ENCODE peak calls at places on chromosomes 13 and 19, in nine cellular contexts. One of them, this sample, is unnamed.

GRCh38 chr13:82803341-82803740 is 1078.9 kb downstream of the SLITRK1 start:
- DNase-seq in NCI-H2081: no peak
- DNase-seq in foreskin melanocyte: no peak
- DNase-seq in stimulated activated naive CD8-positive, alpha-beta T cell treated with anti-CD3 and anti-CD28 coated beads, Interleukin-15, Interleukin-2, amounts not matched to agents 100 U/mL and 50 U/mL, for 24 hours: no peak
- DNase-seq in globus pallidus: no peak
- DNase-seq in fibroblast of villous mesenchyme: no peak
- DNase-seq in AG09319: no peak
- DNase-seq in posterior vena cava: no peak
- DNase-seq in activated naive CD8-positive, alpha-beta T cell treated with anti-CD3 and anti-CD28 coated beads for 36 hours: no peak
- DNase-seq in this sample: no peak

GRCh38 chr13:40087021-40088002 is 431.9 kb downstream of the COG6 start:
- DNase-seq in AG09319: no peak
- DNase-seq in stimulated activated naive CD8-positive, alpha-beta T cell treated with anti-CD3 and anti-CD28 coated beads, Interleukin-15, Interleukin-2, amounts not matched to agents 100 U/mL and 50 U/mL, for 24 hours: no peak
- DNase-seq in activated naive CD8-positive, alpha-beta T cell treated with anti-CD3 and anti-CD28 coated beads for 36 hours: no peak
- DNase-seq in foreskin melanocyte: no peak
- DNase-seq in NCI-H2081: no peak
- DNase-seq in fibroblast of villous mesenchyme: no peak
- DNase-seq in globus pallidus: no peak
- DNase-seq in posterior vena cava: no peak
- DNase-seq in this sample: no peak

GRCh38 chr13:40485611-40486517 is 180.6 kb downstream of the FOXO1 start:
- DNase-seq in globus pallidus: no peak
- DNase-seq in foreskin melanocyte: no peak
- DNase-seq in posterior vena cava: no peak
- DNase-seq in fibroblast of villous mesenchyme: no peak
- DNase-seq in activated naive CD8-positive, alpha-beta T cell treated with anti-CD3 and anti-CD28 coated beads for 36 hours: peak; percentile 76
- DNase-seq in stimulated activated naive CD8-positive, alpha-beta T cell treated with anti-CD3 and anti-CD28 coated beads, Interleukin-15, Interleukin-2, amounts not matched to agents 100 U/mL and 50 U/mL, for 24 hours: peak; percentile 52
- DNase-seq in AG09319: no peak
- DNase-seq in NCI-H2081: peak; percentile 6
- DNase-seq in this sample: no peak

GRCh38 chr13:73273737-73274136 is 214.9 kb downstream of the KLF5 start:
- DNase-seq in globus pallidus: no peak
- DNase-seq in activated naive CD8-positive, alpha-beta T cell treated with anti-CD3 and anti-CD28 coated beads for 36 hours: no peak
- DNase-seq in NCI-H2081: no peak
- DNase-seq in foreskin melanocyte: peak; percentile 7
- DNase-seq in posterior vena cava: no peak
- DNase-seq in AG09319: no peak
- DNase-seq in stimulated activated naive CD8-positive, alpha-beta T cell treated with anti-CD3 and anti-CD28 coated beads, Interleukin-15, Interleukin-2, amounts not matched to agents 100 U/mL and 50 U/mL, for 24 hours: no peak
- DNase-seq in fibroblast of villous mesenchyme: peak; percentile 59
- DNase-seq in this sample: no peak

GRCh38 chr13:24629320-24629719 is 50.9 kb upstream of the ATP12A start:
- DNase-seq in NCI-H2081: no peak
- DNase-seq in foreskin melanocyte: no peak
- DNase-seq in activated naive CD8-positive, alpha-beta T cell treated with anti-CD3 and anti-CD28 coated beads for 36 hours: no peak
- DNase-seq in stimulated activated naive CD8-positive, alpha-beta T cell treated with anti-CD3 and anti-CD28 coated beads, Interleukin-15, Interleukin-2, amounts not matched to agents 100 U/mL and 50 U/mL, for 24 hours: no peak
- DNase-seq in globus pallidus: no peak
- DNase-seq in AG09319: no peak
- DNase-seq in posterior vena cava: no peak
- DNase-seq in fibroblast of villous mesenchyme: peak; percentile 20
- DNase-seq in this sample: no peak

GRCh38 chr13:44810067-44810840 is 179.0 kb downstream of the NUFIP1 start:
- DNase-seq in posterior vena cava: no peak
- DNase-seq in activated naive CD8-positive, alpha-beta T cell treated with anti-CD3 and anti-CD28 coated beads for 36 hours: no peak
- DNase-seq in NCI-H2081: peak; percentile 36
- DNase-seq in stimulated activated naive CD8-positive, alpha-beta T cell treated with anti-CD3 and anti-CD28 coated beads, Interleukin-15, Interleukin-2, amounts not matched to agents 100 U/mL and 50 U/mL, for 24 hours: no peak
- DNase-seq in fibroblast of villous mesenchyme: no peak
- DNase-seq in AG09319: no peak
- DNase-seq in foreskin melanocyte: no peak
- DNase-seq in globus pallidus: no peak
- DNase-seq in this sample: no peak

GRCh38 chr19:15479391-15480345 is at the start of gene PGLYRP2:
- DNase-seq in AG09319: no peak
- DNase-seq in posterior vena cava: no peak
- DNase-seq in stimulated activated naive CD8-positive, alpha-beta T cell treated with anti-CD3 and anti-CD28 coated beads, Interleukin-15, Interleukin-2, amounts not matched to agents 100 U/mL and 50 U/mL, for 24 hours: no peak
- DNase-seq in NCI-H2081: no peak
- DNase-seq in activated naive CD8-positive, alpha-beta T cell treated with anti-CD3 and anti-CD28 coated beads for 36 hours: no peak
- DNase-seq in foreskin melanocyte: no peak
- DNase-seq in fibroblast of villous mesenchyme: no peak
- DNase-seq in globus pallidus: no peak
- DNase-seq in this sample: no peak

GRCh38 chr19:2063824-2064223 is 12.8 kb upstream of the MKNK2 start:
- DNase-seq in globus pallidus: no peak
- DNase-seq in fibroblast of villous mesenchyme: no peak
- DNase-seq in NCI-H2081: no peak
- DNase-seq in activated naive CD8-positive, alpha-beta T cell treated with anti-CD3 and anti-CD28 coated beads for 36 hours: no peak
- DNase-seq in stimulated activated naive CD8-positive, alpha-beta T cell treated with anti-CD3 and anti-CD28 coated beads, Interleukin-15, Interleukin-2, amounts not matched to agents 100 U/mL and 50 U/mL, for 24 hours: no peak
- DNase-seq in posterior vena cava: no peak
- DNase-seq in AG09319: no peak
- DNase-seq in foreskin melanocyte: no peak
- DNase-seq in this sample: no peak

GRCh38 chr19:50377051-50377441 is 789 bp downstream of the NR1H2 start:
- DNase-seq in posterior vena cava: no peak
- DNase-seq in activated naive CD8-positive, alpha-beta T cell treated with anti-CD3 and anti-CD28 coated beads for 36 hours: peak; percentile 49
- DNase-seq in AG09319: no peak
- DNase-seq in fibroblast of villous mesenchyme: no peak
- DNase-seq in globus pallidus: no peak
- DNase-seq in foreskin melanocyte: no peak
- DNase-seq in stimulated activated naive CD8-positive, alpha-beta T cell treated with anti-CD3 and anti-CD28 coated beads, Interleukin-15, Interleukin-2, amounts not matched to agents 100 U/mL and 50 U/mL, for 24 hours: peak; percentile 60
- DNase-seq in NCI-H2081: no peak
- DNase-seq in this sample: no peak

GRCh38 chr19:31338069-31338767 is 11.0 kb downstream of the TSHZ3 start:
- DNase-seq in globus pallidus: no peak
- DNase-seq in fibroblast of villous mesenchyme: peak; percentile 92
- DNase-seq in stimulated activated naive CD8-positive, alpha-beta T cell treated with anti-CD3 and anti-CD28 coated beads, Interleukin-15, Interleukin-2, amounts not matched to agents 100 U/mL and 50 U/mL, for 24 hours: no peak
- DNase-seq in posterior vena cava: peak; percentile 85
- DNase-seq in activated naive CD8-positive, alpha-beta T cell treated with anti-CD3 and anti-CD28 coated beads for 36 hours: no peak
- DNase-seq in foreskin melanocyte: no peak
- DNase-seq in NCI-H2081: no peak
- DNase-seq in AG09319: no peak
- DNase-seq in this sample: no peak

GRCh38 chr13:23724196-23724970 is 154.2 kb downstream of the TNFRSF19 start:
- DNase-seq in AG09319: no peak
- DNase-seq in stimulated activated naive CD8-positive, alpha-beta T cell treated with anti-CD3 and anti-CD28 coated beads, Interleukin-15, Interleukin-2, amounts not matched to agents 100 U/mL and 50 U/mL, for 24 hours: no peak
- DNase-seq in fibroblast of villous mesenchyme: no peak
- DNase-seq in globus pallidus: no peak
- DNase-seq in posterior vena cava: no peak
- DNase-seq in foreskin melanocyte: no peak
- DNase-seq in NCI-H2081: no peak
- DNase-seq in activated naive CD8-positive, alpha-beta T cell treated with anti-CD3 and anti-CD28 coated beads for 36 hours: no peak
- DNase-seq in this sample: no peak

GRCh38 chr19:12802267-12803106 is 618 bp downstream of the THSD8 start:
- DNase-seq in foreskin melanocyte: no peak
- DNase-seq in AG09319: no peak
- DNase-seq in stimulated activated naive CD8-positive, alpha-beta T cell treated with anti-CD3 and anti-CD28 coated beads, Interleukin-15, Interleukin-2, amounts not matched to agents 100 U/mL and 50 U/mL, for 24 hours: no peak
- DNase-seq in activated naive CD8-positive, alpha-beta T cell treated with anti-CD3 and anti-CD28 coated beads for 36 hours: no peak
- DNase-seq in fibroblast of villous mesenchyme: no peak
- DNase-seq in posterior vena cava: no peak
- DNase-seq in globus pallidus: peak; percentile 16
- DNase-seq in NCI-H2081: no peak
- DNase-seq in this sample: no peak

GRCh38 chr13:100848304-100848703 is 173.7 kb upstream of the TMTC4 start:
- DNase-seq in AG09319: no peak
- DNase-seq in globus pallidus: no peak
- DNase-seq in foreskin melanocyte: no peak
- DNase-seq in stimulated activated naive CD8-positive, alpha-beta T cell treated with anti-CD3 and anti-CD28 coated beads, Interleukin-15, Interleukin-2, amounts not matched to agents 100 U/mL and 50 U/mL, for 24 hours: no peak
- DNase-seq in activated naive CD8-positive, alpha-beta T cell treated with anti-CD3 and anti-CD28 coated beads for 36 hours: no peak
- DNase-seq in NCI-H2081: no peak
- DNase-seq in fibroblast of villous mesenchyme: no peak
- DNase-seq in posterior vena cava: no peak
- DNase-seq in this sample: no peak

This sample was measured in GM18507.